ENCODE peak calls at places on chromosomes 12 and 14, in eight cellular contexts. P is heart left ventricle; V is left lung; L is coronary artery; W is neural progenitor cell; S is CD8-positive, alpha-beta T cell; Q is brain microvascular endothelial cell; K is Peyer's patch. X is an unnamed sample.

GRCh38 chr14:89432226-89432625 is 15.2 kb upstream of the FOXN3 start:
- DNase-seq in W (no peak), Q (no peak), S (no peak), L (no peak), V (no peak), P (no peak), K (no peak), X (no peak)

GRCh38 chr14:94412671-94413638 is 24.6 kb upstream of the SERPINA1 start:
- DNase-seq in W (no peak), V (no peak), S (no peak), L (no peak), P (no peak), K (no peak), Q (no peak), X (no peak)

GRCh38 chr14:56002876-56003625 is 115.2 kb upstream of the PELI2 start:
- DNase-seq in S (peak), L (no peak), P (no peak), V (no peak), Q (no peak), W (peak), K (no peak), X (no peak)

GRCh38 chr12:102816816-102817434 is 100.1 kb downstream of the PAH start:
- DNase-seq in S (no peak), P (no peak), Q (peak), W (peak), L (no peak), V (no peak), K (no peak), X (no peak)

GRCh38 chr14:90632451-90632850 is 183.8 kb downstream of the TTC7B start:
- DNase-seq in W (no peak), S (no peak), L (no peak), P (no peak), Q (no peak), V (no peak), K (no peak), X (no peak)

GRCh38 chr12:131751335-131751734 is 40.4 kb downstream of the SFSWAP start:
- DNase-seq in P (no peak), K (no peak), L (no peak), Q (no peak), S (no peak), V (no peak), W (no peak), X (peak)

GRCh38 chr12:105740337-105740736 is 398.4 kb downstream of the NUAK1 start:
- DNase-seq in L (no peak), P (no peak), W (peak), K (no peak), V (no peak), S (no peak), Q (no peak), X (no peak)

GRCh38 chr12:130155416-130156073 is 6.7 kb upstream of the FZD10 start:
- DNase-seq in Q (no peak), K (no peak), S (no peak), P (no peak), W (no peak), V (no peak), L (no peak), X (no peak)

GRCh38 chr12:132583736-132584135 is 26.6 kb downstream of the LRCOL1 start:
- DNase-seq in P (no peak), S (no peak), K (no peak), L (no peak), W (peak), V (no peak), Q (no peak), X (no peak)

GRCh38 chr14:59897757-59898383 is 22.1 kb upstream of the LRRC9 start:
- DNase-seq in P (no peak), W (peak), K (no peak), S (no peak), Q (peak), L (no peak), V (no peak), X (no peak)

GRCh38 chr12:65941388-65941787 is 117.1 kb downstream of the HMGA2 start:
- DNase-seq in V (no peak), S (no peak), W (no peak), P (no peak), L (no peak), Q (no peak), K (no peak), X (no peak)

GRCh38 chr12:26226119-26226518 is 30.7 kb downstream of the SSPN start:
- DNase-seq in V (no peak), L (no peak), S (no peak), Q (no peak), P (no peak), K (no peak), W (peak), X (no peak)
- H3K4me3 ChIP-seq in V (peak), L (peak), S (no peak), Q (peak), P (peak), K (peak), W (peak), X (peak)

DNA sequence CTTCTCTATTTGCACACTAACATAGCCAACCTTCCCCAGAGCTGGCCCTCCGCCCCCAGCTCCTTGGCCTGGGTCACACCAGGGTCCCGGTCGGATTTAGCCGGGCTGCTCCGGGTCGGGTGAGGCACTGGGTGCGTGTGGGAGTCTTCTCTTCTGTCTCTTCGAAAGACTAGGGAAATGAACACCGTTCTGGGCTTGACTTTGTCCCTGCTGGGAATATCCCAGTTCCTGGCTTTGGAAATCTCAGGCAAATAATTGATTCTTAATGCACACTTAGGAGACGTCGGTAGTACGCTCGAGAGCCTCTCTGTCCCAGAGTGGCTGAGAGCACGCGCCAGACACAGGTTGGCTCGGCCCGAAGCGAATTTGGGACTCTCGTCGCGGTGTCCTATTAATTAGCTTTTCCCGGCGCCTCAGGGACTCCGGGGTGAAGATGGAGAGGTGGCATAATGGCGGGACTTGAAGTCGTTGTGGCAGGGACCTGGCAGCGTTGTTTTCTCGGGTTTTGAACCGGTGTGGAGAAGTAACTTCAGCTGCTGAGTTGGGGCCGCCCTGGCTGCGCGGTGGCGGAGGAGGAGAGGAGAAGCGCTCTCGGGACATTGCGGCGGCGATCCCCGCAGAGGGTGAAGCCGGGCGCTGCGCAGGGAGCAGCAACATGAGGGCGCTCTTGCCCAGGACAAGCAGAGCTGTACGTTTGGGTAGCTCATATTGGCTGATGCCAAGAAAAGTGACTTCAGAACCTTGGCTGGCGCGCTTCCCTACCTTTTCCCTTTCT is 7.5 kb downstream of the FOXG1 start:
- DNase-seq in V (no peak), W (peak), P (no peak), K (no peak), Q (no peak), S (no peak), L (no peak), X (peak)
- TF ChIP-seq CTCF in V (no peak), W (peak), P (no peak), K (no peak), Q (peak), S (no peak), L (no peak), X (peak)

DNA sequence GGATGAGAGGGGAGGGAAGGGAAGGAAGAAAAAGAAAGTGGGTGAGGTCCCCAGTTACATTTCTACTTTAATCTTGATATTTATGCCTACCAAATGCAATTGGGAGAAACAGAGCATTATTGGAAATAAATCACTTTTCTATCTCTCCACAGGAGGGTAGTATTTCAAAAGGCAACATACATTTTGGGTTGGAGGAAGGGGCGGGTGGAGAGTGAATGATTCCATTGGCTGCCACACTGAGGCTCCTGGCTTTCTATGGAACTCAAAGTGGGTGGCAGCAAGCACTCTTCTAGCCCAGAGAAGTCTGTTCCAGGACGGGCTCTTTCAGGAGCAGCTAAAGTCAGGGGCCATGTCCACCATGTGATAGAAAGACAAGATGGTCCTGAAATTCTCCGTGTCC is 441.3 kb downstream of the DAD1 start:
- DNase-seq in Q (no peak), S (no peak), K (no peak), P (no peak), W (no peak), V (no peak), L (no peak), X (no peak)
- H3K27ac ChIP-seq in Q (no peak), S (no peak), K (no peak), P (no peak), W (no peak), V (no peak), L (no peak), X (no peak)

GRCh38 chr14:102318781-102319276 is 717 bp upstream of the ZNF839 start:
- DNase-seq in V (no peak), L (peak), P (peak), K (no peak), Q (no peak), W (no peak), S (no peak), X (no peak)

GRCh38 chr14:102316048-102316745 is 3.3 kb upstream of the ZNF839 start:
- DNase-seq in K (no peak), V (no peak), W (peak), S (no peak), L (no peak), P (peak), Q (peak), X (no peak)

GRCh38 chr14:102319351-102320032 is at the start of gene ZNF839:
- DNase-seq in S (peak), W (peak), L (peak), Q (peak), P (peak), V (peak), K (peak), X (peak)

GRCh38 chr14:102316746-102317563 is 2.6 kb upstream of the ZNF839 start:
- DNase-seq in P (peak), S (peak), V (peak), K (peak), L (peak), W (peak), Q (peak), X (peak)

DNA sequence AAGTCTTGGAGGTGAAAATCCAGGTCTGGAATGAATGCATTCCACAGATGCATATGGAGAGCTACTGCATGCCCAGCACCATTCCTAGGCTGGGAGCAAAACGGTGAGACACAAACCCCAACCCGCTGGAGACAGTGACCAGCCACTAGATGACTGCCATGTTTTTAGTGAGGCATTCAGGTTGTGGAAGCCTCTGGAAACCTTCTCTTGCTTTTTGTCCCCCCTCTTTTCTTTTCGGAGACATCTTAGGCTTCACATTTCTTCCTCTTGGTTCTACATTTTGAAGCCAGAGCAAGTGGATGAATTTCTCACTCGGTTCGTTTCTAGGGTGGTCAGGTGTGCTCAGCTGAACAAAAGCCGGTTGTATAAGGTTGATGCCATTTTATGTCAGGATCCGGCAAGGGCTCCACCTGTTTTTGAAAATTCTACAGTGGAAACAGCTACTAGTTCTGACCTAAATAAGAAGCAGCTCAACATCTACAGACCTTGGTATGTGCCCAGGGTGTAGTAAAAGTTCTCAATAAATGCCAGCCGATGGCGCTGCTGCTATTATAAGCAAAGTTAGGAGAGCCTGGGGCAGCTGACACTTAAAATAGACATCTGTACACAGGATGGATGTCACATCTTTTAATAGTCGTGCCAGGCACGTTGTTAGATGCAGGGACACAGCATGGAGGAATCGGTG is 1.8 kb upstream of the ZNF839 start:
- DNase-seq in W (peak), S (no peak), K (no peak), P (no peak), L (no peak), Q (no peak), V (no peak), X (no peak)
- H3K4me3 ChIP-seq in W (peak), S (peak), K (peak), P (peak), L (peak), Q (peak), V (peak), X (peak)

GRCh38 chr12:109739747-109740693 is 26.4 kb downstream of the FAM222A start:
- DNase-seq in K (peak), W (peak), V (peak), S (no peak), P (peak), Q (no peak), L (no peak), X (no peak)
- TF ChIP-seq CTCF in K (no peak), W (peak), V (no peak), S (no peak), P (no peak), Q (peak), L (no peak), X (no peak)

DNA sequence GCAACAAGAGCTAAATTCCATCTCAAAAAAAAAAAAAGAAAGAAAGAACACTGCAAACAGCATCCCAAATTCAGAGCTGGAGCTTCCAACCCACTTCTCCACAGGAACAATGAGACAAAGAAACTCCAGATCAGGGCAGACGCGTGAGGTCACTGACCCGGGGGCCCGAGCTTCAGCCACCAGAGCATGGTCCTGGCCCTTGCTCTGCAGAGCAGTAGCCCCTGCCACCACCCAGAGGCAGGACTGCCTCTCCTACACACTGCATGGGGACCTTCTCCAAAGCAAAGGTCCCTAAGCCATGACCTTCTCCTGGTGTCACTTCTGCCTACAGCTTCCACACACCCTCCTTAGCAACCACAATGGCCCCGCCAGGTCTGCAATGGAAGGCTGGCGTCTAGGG is 53.1 kb downstream of the CCNK start:
- DNase-seq in S (no peak), Q (no peak), K (no peak), W (peak), L (no peak), V (no peak), P (no peak), X (no peak)
- H3K27ac ChIP-seq in S (no peak), Q (no peak), K (no peak), W (peak), L (no peak), V (no peak), P (peak), X (peak)

GRCh38 chr12:49091056-49091835 is 3.4 kb downstream of the DHH start:
- DNase-seq in S (no peak), Q (no peak), L (no peak), V (no peak), K (no peak), P (peak), W (peak), X (no peak)

GRCh38 chr12:49088932-49089330 is 5.7 kb downstream of the DHH start:
- DNase-seq in P (peak), V (no peak), L (no peak), S (no peak), W (no peak), K (no peak), Q (no peak), X (no peak)

GRCh38 chr12:49091836-49092085 is 2.8 kb downstream of the DHH start:
- DNase-seq in S (no peak), W (no peak), L (no peak), V (no peak), K (no peak), P (no peak), Q (no peak), X (no peak)

GRCh38 chr12:49088190-49088931 is 6.2 kb downstream of the DHH start:
- DNase-seq in Q (peak), S (peak), K (peak), V (peak), P (peak), W (peak), L (peak), X (peak)

GRCh38 chr12:49089831-49090773 is 4.5 kb downstream of the DHH start:
- DNase-seq in P (peak), W (peak), L (no peak), K (no peak), V (no peak), S (no peak), Q (no peak), X (no peak)
- H3K4me3 ChIP-seq in P (peak), W (peak), L (peak), K (peak), V (peak), S (peak), Q (peak), X (peak)

DNA sequence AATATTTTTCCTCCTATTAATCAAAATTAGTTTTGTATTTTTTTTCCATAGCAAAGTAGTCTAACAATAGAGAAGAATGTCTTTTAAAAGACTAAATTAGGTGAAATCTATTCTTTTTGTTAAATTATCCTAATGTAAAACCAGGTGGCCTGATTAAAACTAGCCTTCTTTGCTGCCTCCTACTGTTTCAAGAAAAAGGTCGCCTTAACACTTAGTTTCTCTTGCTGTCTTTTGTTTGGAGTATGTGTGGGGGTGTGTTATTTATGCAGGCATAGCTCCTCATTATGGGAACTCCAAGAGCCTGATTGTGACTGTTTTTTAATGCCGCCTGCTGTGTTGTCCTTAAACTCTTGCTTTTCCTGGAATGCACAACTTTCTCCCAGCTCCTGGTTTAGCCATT is 855.3 kb downstream of the DIO2 start:
- DNase-seq in S (no peak), Q (no peak), K (no peak), L (no peak), P (no peak), W (peak), V (no peak), X (no peak)
- TF ChIP-seq CTCF in S (no peak), Q (peak), K (no peak), L (no peak), P (no peak), W (peak), V (no peak), X (no peak)

DNA sequence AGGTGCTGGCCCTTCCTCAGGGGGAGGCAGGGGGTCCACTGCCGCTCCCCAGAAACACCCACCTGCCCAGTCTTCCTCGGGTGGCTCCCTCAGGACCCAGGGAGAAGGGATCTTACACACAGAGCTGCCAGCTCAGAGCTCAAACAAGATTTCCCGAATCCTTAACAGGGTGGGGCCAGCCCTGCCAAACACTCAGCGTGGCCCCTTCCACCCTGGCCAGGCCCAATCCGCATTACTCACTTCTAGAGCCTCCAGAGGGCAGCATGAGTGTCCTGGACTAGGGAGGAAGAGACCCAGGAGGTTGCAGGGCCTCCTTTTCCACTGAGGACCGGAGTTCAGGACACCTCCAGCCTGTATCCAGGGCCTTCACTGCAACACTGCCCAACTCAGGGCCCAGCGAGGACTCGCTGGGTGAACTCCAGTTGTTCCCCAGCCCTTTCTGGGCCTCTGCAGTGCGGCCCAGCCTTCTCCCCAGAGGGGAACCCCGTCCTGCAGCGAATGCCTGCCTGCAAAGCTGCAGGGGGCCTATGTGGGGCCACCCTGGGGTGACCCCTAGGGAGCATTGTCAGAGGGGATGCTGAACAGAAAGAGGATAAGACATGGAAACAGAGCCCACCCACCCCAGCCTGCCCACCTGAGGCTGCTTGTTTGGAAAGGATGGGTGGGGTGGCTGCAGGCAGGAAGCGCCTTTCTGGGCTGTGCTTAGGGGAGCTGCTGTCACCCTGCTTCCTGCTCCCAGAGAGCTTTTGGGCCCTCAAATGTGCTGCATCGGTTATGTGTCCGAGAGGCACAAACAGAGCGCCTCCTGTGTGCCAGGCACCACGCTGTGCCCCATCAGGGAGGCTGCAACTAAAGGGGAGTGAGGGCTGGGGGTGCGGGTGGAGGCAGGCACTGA is 43.8 kb downstream of the CCNK start:
- DNase-seq in Q (peak), P (peak), V (no peak), L (no peak), W (peak), S (peak), K (no peak), X (no peak)
- H3K27ac ChIP-seq in Q (no peak), P (peak), V (no peak), L (no peak), W (peak), S (peak), K (peak), X (no peak)

DNA sequence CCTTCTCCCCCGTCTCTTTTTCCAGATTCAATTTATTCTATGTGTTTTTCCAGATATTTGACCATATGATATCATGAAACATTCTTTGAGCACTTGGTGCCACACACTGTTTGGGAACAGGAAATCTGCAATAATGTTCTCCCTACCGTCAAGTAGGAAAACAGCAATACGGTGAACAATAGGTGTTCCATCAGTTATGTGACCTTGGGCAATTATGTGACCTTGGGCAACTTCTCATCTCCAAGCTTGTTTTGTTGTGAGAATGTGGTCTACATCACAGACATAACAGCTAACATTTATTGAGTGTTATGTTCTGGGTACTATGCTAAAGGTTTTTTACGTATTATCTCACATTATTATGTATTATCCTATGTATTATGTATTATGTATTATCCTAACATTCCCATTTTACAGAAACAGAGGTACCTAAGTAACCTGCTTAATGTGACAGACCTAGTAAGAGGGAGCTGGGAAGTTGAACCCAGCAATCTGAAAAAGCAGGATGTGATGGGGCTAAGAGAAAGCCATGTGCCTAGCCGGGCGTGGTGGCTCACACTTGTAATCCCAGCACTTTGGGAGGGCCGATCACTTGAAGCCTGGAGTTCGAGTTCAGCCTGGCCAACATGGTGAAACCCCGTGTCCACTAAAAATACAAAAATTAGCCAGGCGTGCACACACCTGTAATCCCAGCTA is 1.2 kb upstream of the NEK9 start:
- DNase-seq in L (no peak), Q (no peak), K (no peak), V (no peak), P (no peak), W (no peak), S (no peak), X (no peak)
- H3K4me3 ChIP-seq in L (peak), Q (peak), K (peak), V (peak), P (peak), W (no peak), S (no peak), X (peak)